ENCODE peak calls at places on chromosomes 7 and 10, in nine cellular contexts. O, W, M, D, H, K, F, T and L are unnamed samples.
A peak's percentile ranks its signal among the peaks of the same experiment; 100 is the strongest.

GRCh38 chr10:46020871-46021553 is 9.4 kb downstream of the NCOA4 start:
- DNase-seq in H (no peak), O (no peak), M (no peak), F (no peak), W (peak; percentile 79), D (no peak), T (no peak), K (no peak), L (no peak)

GRCh38 chr10:100645111-100645510 is 100.3 kb upstream of the PAX2 start:
- DNase-seq in W (no peak), D (no peak), M (no peak), T (no peak), H (no peak), F (no peak), K (no peak), O (no peak), L (no peak)

GRCh38 chr10:95280637-95281036 is 10.2 kb downstream of the PDLIM1 start:
- DNase-seq in W (no peak), O (no peak), F (no peak), T (no peak), H (no peak), M (no peak), D (no peak), K (no peak), L (no peak)

GRCh38 chr10:47033541-47034270 is 122.5 kb downstream of the PTPN20 start:
- DNase-seq in K (no peak), O (no peak), T (no peak), W (no peak), M (no peak), D (no peak), H (no peak), F (no peak), L (no peak)

GRCh38 chr10:10193848-10194247 is 823.8 kb upstream of the CELF2 start:
- DNase-seq in D (no peak), W (no peak), O (no peak), H (no peak), M (no peak), F (no peak), T (no peak), K (no peak), L (no peak)

GRCh38 chr10:119281581-119282071 is 74.3 kb downstream of the GRK5 start:
- DNase-seq in K (peak; percentile 96), O (no peak), F (no peak), T (no peak), D (no peak), M (no peak), W (no peak), H (no peak), L (no peak)

GRCh38 chr10:127158663-127159062 is 37.7 kb downstream of the INSYN2A start:
- DNase-seq in T (no peak), W (no peak), K (no peak), D (no peak), H (no peak), F (no peak), O (no peak), M (no peak), L (no peak)

GRCh38 chr7:46627038-46627315 is 705.9 kb upstream of the IGFBP3 start:
- DNase-seq in F (no peak), M (no peak), W (no peak), T (no peak), H (no peak), O (peak; percentile 9), K (no peak), D (no peak), L (no peak)

GRCh38 chr7:128392446-128393327 is 17.1 kb downstream of the IMPDH1 start:
- DNase-seq in W (no peak), D (no peak), O (no peak), T (no peak), M (no peak), H (no peak), F (no peak), K (no peak), L (no peak)

GRCh38 chr10:81018898-81019890 is 481.5 kb downstream of the SH2D4B start:
- DNase-seq in W (peak; percentile 12), T (no peak), K (peak; percentile 40), M (no peak), H (no peak), O (peak; percentile 43), F (peak; percentile 22), D (no peak), L (peak; percentile 8)

GRCh38 chr10:71575934-71576801 is 143.4 kb downstream of the C10orf105 start:
- DNase-seq in D (no peak), M (no peak), O (no peak), K (no peak), H (no peak), T (no peak), W (no peak), F (no peak), L (no peak)

GRCh38 chr10:60977161-60978128 is 33.5 kb upstream of the RHOBTB1 start:
- DNase-seq in D (no peak), F (no peak), O (no peak), H (no peak), T (no peak), M (no peak), W (no peak), K (no peak), L (no peak)

GRCh38 chr7:120741371-120742042 is 116.4 kb downstream of the TSPAN12 start:
- DNase-seq in T (no peak), F (no peak), O (no peak), H (no peak), K (no peak), M (no peak), W (no peak), D (no peak), L (no peak)

GRCh38 chr10:11245510-11245909 is 227.8 kb downstream of the CELF2 start:
- DNase-seq in O (no peak), T (no peak), F (no peak), M (no peak), D (no peak), K (no peak), H (no peak), W (no peak), L (no peak)

GRCh38 chr7:30543815-30544525 is 39.3 kb upstream of the GGCT start:
- DNase-seq in M (no peak), K (no peak), D (no peak), W (no peak), T (no peak), H (no peak), F (no peak), O (no peak), L (no peak)

GRCh38 chr7:50423860-50424259 is 26.3 kb downstream of the FIGNL1 start:
- DNase-seq in K (no peak), M (no peak), H (no peak), W (no peak), T (no peak), F (no peak), O (no peak), D (no peak), L (no peak)

GRCh38 chr7:158757404-158757989 is 52.9 kb upstream of the NCAPG2 start:
- DNase-seq in T (no peak), O (no peak), D (no peak), M (no peak), K (no peak), F (no peak), W (no peak), H (no peak), L (no peak)

GRCh38 chr7:92843034-92843760 is 6.8 kb upstream of the CDK6 start:
- DNase-seq in O (no peak), F (no peak), M (no peak), T (no peak), D (no peak), K (no peak), W (no peak), H (no peak), L (no peak)

GRCh38 chr7:112635742-112636141 is 154.5 kb downstream of the TMEM168 start:
- DNase-seq in K (no peak), F (no peak), M (no peak), O (no peak), W (no peak), D (no peak), T (no peak), H (no peak), L (no peak)

GRCh38 chr10:75106242-75106641 is 5.2 kb upstream of the SAMD8 start:
- DNase-seq in M (no peak), W (no peak), T (no peak), H (no peak), K (no peak), D (no peak), F (no peak), O (no peak), L (no peak)

GRCh38 chr7:77747178-77747577 is 50.9 kb downstream of the RSBN1L start:
- DNase-seq in O (no peak), F (no peak), D (no peak), T (no peak), W (no peak), M (no peak), H (no peak), K (no peak), L (no peak)

GRCh38 chr7:24972991-24973390 is 7.0 kb downstream of the OSBPL3 start:
- DNase-seq in W (peak; percentile 43), T (no peak), K (no peak), O (peak; percentile 9), H (no peak), D (no peak), M (no peak), F (no peak), L (no peak)

GRCh38 chr7:72435366-72435765 is 23.2 kb upstream of the CALN1 start:
- DNase-seq in O (no peak), F (no peak), W (no peak), T (no peak), K (no peak), M (no peak), H (no peak), D (no peak), L (no peak)

GRCh38 chr10:93815304-93816091 is 57.8 kb downstream of the LGI1 start:
- DNase-seq in F (no peak), M (no peak), D (no peak), K (no peak), O (no peak), W (no peak), T (no peak), H (no peak), L (no peak)

GRCh38 chr10:73644767-73645166 is 3.5 kb upstream of the MYOZ1 start:
- DNase-seq in M (no peak), T (no peak), W (no peak), D (no peak), F (no peak), O (no peak), H (no peak), K (no peak), L (no peak)

GRCh38 chr10:91296471-91296870 is 76.0 kb downstream of the PCGF5 start:
- DNase-seq in O (peak; percentile 63), T (no peak), D (no peak), K (no peak), H (no peak), M (no peak), F (no peak), W (no peak), L (no peak)

GRCh38 chr10:113753020-113753692 is 1.7 kb downstream of the PLEKHS1 start:
- DNase-seq in H (no peak), M (no peak), K (no peak), D (no peak), W (no peak), T (no peak), O (peak; percentile 62), F (no peak), L (no peak)

GRCh38 chr10:36007369-36007768 is 365.3 kb upstream of the FZD8 start:
- DNase-seq in K (no peak), T (no peak), D (no peak), M (no peak), O (no peak), F (no peak), W (no peak), H (no peak), L (no peak)

GRCh38 chr10:110357252-110357780 is 52.6 kb upstream of the SMNDC1 start:
- DNase-seq in O (peak; percentile 74), H (peak; percentile 80), W (peak; percentile 85), T (peak; percentile 51), F (peak; percentile 33), M (no peak), K (no peak), D (peak; percentile 41), L (no peak)

GRCh38 chr7:150399861-150400778 is 21.0 kb downstream of the ZNF775 start:
- DNase-seq in K (peak; percentile 79), H (no peak), M (no peak), T (no peak), D (no peak), O (no peak), F (no peak), W (no peak), L (no peak)

GRCh38 chr10:115947104-115947503 is 325.9 kb downstream of the GFRA1 start:
- DNase-seq in M (no peak), D (no peak), K (no peak), O (peak; percentile 31), W (no peak), T (no peak), F (no peak), H (no peak), L (peak; percentile 1)